ENCODE peak calls at places on chromosomes 11 and 22, in eight cellular contexts. One of them, this sample, is unnamed. For H3K4me1, the result is how much of the 10 kb centered on the place peaks cover.

GRCh38 chr11:12102588-12103410 is 7.6 kb upstream of the MICAL2 start:
- DNase-seq in heart right ventricle: no peak
- DNase-seq in fibroblast of lung: no peak
- DNase-seq in mucosa of descending colon: no peak
- DNase-seq in astrocyte: no peak
- DNase-seq in lower lobe of right lung: no peak
- DNase-seq in body of pancreas: no peak
- DNase-seq in heart left ventricle: no peak
- DNase-seq in this sample: no peak

GRCh38 chr11:130487390-130488186 is 39.1 kb downstream of the ADAMTS15 start:
- DNase-seq in heart right ventricle: no peak
- DNase-seq in fibroblast of lung: no peak
- DNase-seq in mucosa of descending colon: no peak
- DNase-seq in astrocyte: no peak
- DNase-seq in lower lobe of right lung: no peak
- DNase-seq in body of pancreas: no peak
- DNase-seq in heart left ventricle: no peak
- DNase-seq in this sample: no peak

GRCh38 chr11:126465573-126466287 is 110.2 kb downstream of the ST3GAL4 start:
- DNase-seq in heart right ventricle: no peak
- DNase-seq in fibroblast of lung: no peak
- DNase-seq in mucosa of descending colon: peak
- DNase-seq in astrocyte: no peak
- DNase-seq in lower lobe of right lung: no peak
- DNase-seq in body of pancreas: no peak
- DNase-seq in heart left ventricle: no peak
- DNase-seq in this sample: no peak

GRCh38 chr11:34243620-34244493 is 114.0 kb downstream of the ABTB2 start:
- DNase-seq in heart right ventricle: no peak
- DNase-seq in fibroblast of lung: peak
- DNase-seq in mucosa of descending colon: peak
- DNase-seq in astrocyte: peak
- DNase-seq in lower lobe of right lung: no peak
- DNase-seq in body of pancreas: peak
- DNase-seq in heart left ventricle: no peak
- DNase-seq in this sample: peak

GRCh38 chr11:104402812-104403521 is 239.0 kb upstream of the PDGFD start:
- DNase-seq in heart right ventricle: no peak
- DNase-seq in fibroblast of lung: no peak
- DNase-seq in mucosa of descending colon: no peak
- DNase-seq in astrocyte: peak
- DNase-seq in lower lobe of right lung: no peak
- DNase-seq in body of pancreas: no peak
- DNase-seq in heart left ventricle: no peak
- DNase-seq in this sample: no peak

GRCh38 chr11:4025248-4025956 is 69.2 kb upstream of the RRM1 start:
- DNase-seq in heart right ventricle: no peak
- DNase-seq in fibroblast of lung: peak
- DNase-seq in mucosa of descending colon: no peak
- DNase-seq in astrocyte: peak
- DNase-seq in lower lobe of right lung: no peak
- DNase-seq in body of pancreas: no peak
- DNase-seq in heart left ventricle: no peak
- DNase-seq in this sample: peak

GRCh38 chr11:134275534-134276395 is at the start of gene GLB1L3:
- DNase-seq in heart right ventricle: no peak
- DNase-seq in fibroblast of lung: peak
- DNase-seq in mucosa of descending colon: no peak
- DNase-seq in astrocyte: no peak
- DNase-seq in lower lobe of right lung: no peak
- DNase-seq in body of pancreas: peak
- DNase-seq in heart left ventricle: no peak
- DNase-seq in this sample: peak

GRCh38 chr11:71206186-71206585 is 46.2 kb downstream of the SHANK2 start:
- DNase-seq in heart right ventricle: no peak
- DNase-seq in fibroblast of lung: peak
- DNase-seq in mucosa of descending colon: no peak
- DNase-seq in astrocyte: no peak
- DNase-seq in lower lobe of right lung: peak
- DNase-seq in body of pancreas: peak
- DNase-seq in heart left ventricle: no peak
- DNase-seq in this sample: no peak

GRCh38 chr22:25651332-25651731 is 86.9 kb downstream of the GRK3 start:
- DNase-seq in heart right ventricle: no peak
- DNase-seq in fibroblast of lung: no peak
- DNase-seq in mucosa of descending colon: no peak
- DNase-seq in astrocyte: no peak
- DNase-seq in lower lobe of right lung: no peak
- DNase-seq in body of pancreas: no peak
- DNase-seq in heart left ventricle: no peak
- DNase-seq in this sample: no peak

GRCh38 chr22:39176067-39176621 is 23.7 kb upstream of the CBX7 start:
- DNase-seq in heart right ventricle: peak
- DNase-seq in fibroblast of lung: peak
- DNase-seq in mucosa of descending colon: peak
- DNase-seq in astrocyte: peak
- DNase-seq in lower lobe of right lung: peak
- DNase-seq in body of pancreas: peak
- DNase-seq in heart left ventricle: peak
- DNase-seq in this sample: no peak

GRCh38 chr22:47769652-47770051 is 1007.2 kb downstream of the TBC1D22A start:
- DNase-seq in heart right ventricle: no peak
- DNase-seq in fibroblast of lung: no peak
- DNase-seq in mucosa of descending colon: no peak
- DNase-seq in astrocyte: no peak
- DNase-seq in lower lobe of right lung: no peak
- DNase-seq in body of pancreas: no peak
- DNase-seq in heart left ventricle: no peak
- DNase-seq in this sample: no peak

GRCh38 chr22:48545976-48546375 is 1281.7 kb downstream of the BRD1 start:
- DNase-seq in heart right ventricle: no peak
- DNase-seq in fibroblast of lung: no peak
- DNase-seq in mucosa of descending colon: no peak
- DNase-seq in astrocyte: no peak
- DNase-seq in lower lobe of right lung: no peak
- DNase-seq in body of pancreas: no peak
- DNase-seq in heart left ventricle: no peak
- DNase-seq in this sample: no peak

GRCh38 chr11:10349806-10350205 is 44.9 kb downstream of the ADM start:
- DNase-seq in heart right ventricle: no peak
- DNase-seq in fibroblast of lung: no peak
- DNase-seq in mucosa of descending colon: no peak
- DNase-seq in astrocyte: no peak
- DNase-seq in lower lobe of right lung: no peak
- DNase-seq in body of pancreas: no peak
- DNase-seq in heart left ventricle: no peak
- DNase-seq in this sample: no peak

GRCh38 chr22:41301085-41302015 is at the start of gene ZC3H7B:
- DNase-seq in heart right ventricle: peak
- DNase-seq in fibroblast of lung: peak
- DNase-seq in mucosa of descending colon: peak
- DNase-seq in astrocyte: peak
- DNase-seq in lower lobe of right lung: peak
- DNase-seq in body of pancreas: peak
- DNase-seq in heart left ventricle: peak
- DNase-seq in this sample: peak

GRCh38 chr22:30634477-30635233 is 926 bp upstream of the SLC35E4 start:
- DNase-seq in heart right ventricle: peak
- DNase-seq in fibroblast of lung: peak
- DNase-seq in mucosa of descending colon: peak
- DNase-seq in astrocyte: peak
- DNase-seq in lower lobe of right lung: peak
- DNase-seq in body of pancreas: peak
- DNase-seq in heart left ventricle: peak
- DNase-seq in this sample: peak

GRCh38 chr11:20372081-20372480 is 8.6 kb downstream of the HTATIP2 start:
- DNase-seq in heart right ventricle: no peak
- DNase-seq in fibroblast of lung: no peak
- DNase-seq in mucosa of descending colon: no peak
- DNase-seq in astrocyte: no peak
- DNase-seq in lower lobe of right lung: no peak
- DNase-seq in body of pancreas: no peak
- DNase-seq in heart left ventricle: no peak
- DNase-seq in this sample: no peak

GRCh38 chr11:11400635-11401232 is 47.7 kb upstream of the CSNK2A3 start:
- DNase-seq in heart right ventricle: no peak
- DNase-seq in fibroblast of lung: no peak
- DNase-seq in mucosa of descending colon: no peak
- DNase-seq in astrocyte: no peak
- DNase-seq in lower lobe of right lung: no peak
- DNase-seq in body of pancreas: no peak
- DNase-seq in heart left ventricle: no peak
- DNase-seq in this sample: no peak

GRCh38 chr11:47488111-47488510 is 39.2 kb upstream of the RAPSN start:
- DNase-seq in heart right ventricle: no peak
- DNase-seq in fibroblast of lung: no peak
- DNase-seq in mucosa of descending colon: no peak
- DNase-seq in astrocyte: no peak
- DNase-seq in lower lobe of right lung: no peak
- DNase-seq in body of pancreas: no peak
- DNase-seq in heart left ventricle: no peak
- DNase-seq in this sample: no peak

GRCh38 chr11:111737180-111737876 is 28.9 kb downstream of the PPP2R1B start:
- DNase-seq in heart right ventricle: peak
- DNase-seq in fibroblast of lung: no peak
- DNase-seq in mucosa of descending colon: no peak
- DNase-seq in astrocyte: no peak
- DNase-seq in lower lobe of right lung: no peak
- DNase-seq in body of pancreas: no peak
- DNase-seq in heart left ventricle: no peak
- DNase-seq in this sample: no peak

GRCh38 chr11:10601722-10602281 is 33.3 kb upstream of the LYVE1 start:
- DNase-seq in heart right ventricle: peak
- DNase-seq in fibroblast of lung: no peak
- DNase-seq in mucosa of descending colon: no peak
- DNase-seq in astrocyte: no peak
- DNase-seq in lower lobe of right lung: peak
- DNase-seq in body of pancreas: no peak
- DNase-seq in heart left ventricle: peak
- DNase-seq in this sample: no peak

GRCh38 chr11:5369793-5370192 is 13.8 kb upstream of the OR51M1 start:
- DNase-seq in heart right ventricle: no peak
- DNase-seq in fibroblast of lung: peak
- DNase-seq in mucosa of descending colon: no peak
- DNase-seq in astrocyte: no peak
- DNase-seq in lower lobe of right lung: no peak
- DNase-seq in body of pancreas: no peak
- DNase-seq in heart left ventricle: no peak
- DNase-seq in this sample: no peak

DNA sequence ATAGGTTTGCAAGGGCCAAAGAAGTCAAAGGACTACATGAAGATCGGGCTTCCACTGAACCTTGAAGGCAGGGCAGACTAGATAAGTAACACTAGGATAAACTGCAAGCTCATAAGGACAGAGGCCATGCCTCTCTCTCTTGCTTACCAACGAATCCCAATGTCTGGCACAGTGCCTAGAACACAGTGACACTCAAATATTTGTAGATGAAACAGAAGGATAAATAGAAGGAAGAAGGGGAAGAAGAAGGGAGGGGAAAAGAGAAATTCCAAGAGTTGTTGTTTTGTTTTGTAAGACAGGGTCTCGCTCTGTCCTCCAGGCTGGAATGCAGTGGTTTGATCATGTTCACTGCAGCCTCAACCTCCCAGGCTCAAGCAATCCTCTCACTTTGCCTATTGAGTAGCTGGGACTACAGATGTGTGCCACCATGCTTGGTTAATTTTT is 26.9 kb downstream of the SIK3 start:
- DNase-seq in heart right ventricle: no peak
- DNase-seq in fibroblast of lung: peak
- DNase-seq in mucosa of descending colon: no peak
- DNase-seq in astrocyte: no peak
- DNase-seq in lower lobe of right lung: no peak
- DNase-seq in body of pancreas: peak
- DNase-seq in heart left ventricle: peak
- DNase-seq in this sample: no peak
- H3K4me1 ChIP-seq in heart right ventricle: under half
- H3K4me1 ChIP-seq in fibroblast of lung: under half
- H3K4me1 ChIP-seq in mucosa of descending colon: under half
- H3K4me1 ChIP-seq in astrocyte: under half
- H3K4me1 ChIP-seq in lower lobe of right lung: under half
- H3K4me1 ChIP-seq in body of pancreas: under half
- H3K4me1 ChIP-seq in heart left ventricle: under half
- H3K4me1 ChIP-seq in this sample: under half

GRCh38 chr11:64864135-64864472 is 14.3 kb downstream of the EHD1 start:
- DNase-seq in heart right ventricle: no peak
- DNase-seq in fibroblast of lung: no peak
- DNase-seq in mucosa of descending colon: no peak
- DNase-seq in astrocyte: no peak
- DNase-seq in lower lobe of right lung: no peak
- DNase-seq in body of pancreas: no peak
- DNase-seq in heart left ventricle: no peak
- DNase-seq in this sample: no peak
- H3K4me1 ChIP-seq in heart right ventricle: half or more
- H3K4me1 ChIP-seq in fibroblast of lung: half or more
- H3K4me1 ChIP-seq in mucosa of descending colon: under half
- H3K4me1 ChIP-seq in astrocyte: half or more
- H3K4me1 ChIP-seq in lower lobe of right lung: half or more
- H3K4me1 ChIP-seq in body of pancreas: under half
- H3K4me1 ChIP-seq in heart left ventricle: half or more
- H3K4me1 ChIP-seq in this sample: half or more

DNA sequence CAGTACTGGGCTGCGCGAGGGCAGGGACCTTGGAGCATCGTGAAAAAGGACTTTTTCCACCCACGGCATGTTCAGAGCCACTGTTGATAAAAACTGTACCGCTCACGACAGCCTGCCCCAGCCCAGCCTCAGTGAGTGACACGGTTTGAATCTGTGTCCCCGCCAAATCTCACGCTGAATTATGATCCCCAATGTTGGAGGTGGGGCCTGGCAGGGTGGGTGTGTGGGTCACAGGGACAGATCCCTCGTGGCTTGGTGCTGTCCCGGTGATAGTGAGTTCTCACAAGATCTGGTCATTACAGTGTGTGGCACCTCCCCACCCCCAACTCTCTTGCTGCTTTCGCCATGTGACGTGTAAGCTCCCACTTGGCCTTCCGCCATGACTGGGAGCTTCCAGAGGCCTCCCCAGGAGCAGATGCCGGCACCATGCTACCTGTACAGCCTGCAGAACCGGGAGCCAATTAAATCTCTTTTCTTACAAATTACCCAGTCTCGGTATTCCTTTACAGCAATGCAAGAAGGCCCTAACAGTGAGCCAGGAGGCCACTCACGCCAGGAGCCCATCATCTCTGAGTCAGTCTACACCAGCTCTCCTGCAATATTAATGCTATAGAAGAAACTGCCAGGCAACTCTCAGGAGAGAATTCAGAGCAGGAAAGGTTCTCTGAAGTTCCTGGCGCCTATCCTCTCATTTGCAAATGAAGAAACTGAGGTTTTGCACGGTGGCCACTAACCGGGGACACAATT is 1.3 kb downstream of the TOLLIP start:
- DNase-seq in heart right ventricle: peak
- DNase-seq in fibroblast of lung: no peak
- DNase-seq in mucosa of descending colon: no peak
- DNase-seq in astrocyte: no peak
- DNase-seq in lower lobe of right lung: no peak
- DNase-seq in body of pancreas: peak
- DNase-seq in heart left ventricle: no peak
- DNase-seq in this sample: peak
- H3K4me1 ChIP-seq in heart right ventricle: under half
- H3K4me1 ChIP-seq in fibroblast of lung: under half
- H3K4me1 ChIP-seq in mucosa of descending colon: half or more
- H3K4me1 ChIP-seq in astrocyte: under half
- H3K4me1 ChIP-seq in lower lobe of right lung: half or more
- H3K4me1 ChIP-seq in body of pancreas: half or more
- H3K4me1 ChIP-seq in heart left ventricle: under half
- H3K4me1 ChIP-seq in this sample: under half

GRCh38 chr22:42904049-42904448 is 47.0 kb upstream of the ARFGAP3 start:
- DNase-seq in heart right ventricle: no peak
- DNase-seq in fibroblast of lung: no peak
- DNase-seq in mucosa of descending colon: no peak
- DNase-seq in astrocyte: no peak
- DNase-seq in lower lobe of right lung: no peak
- DNase-seq in body of pancreas: no peak
- DNase-seq in heart left ventricle: no peak
- DNase-seq in this sample: no peak
- H3K4me1 ChIP-seq in heart right ventricle: half or more
- H3K4me1 ChIP-seq in fibroblast of lung: under half
- H3K4me1 ChIP-seq in mucosa of descending colon: under half
- H3K4me1 ChIP-seq in astrocyte: under half
- H3K4me1 ChIP-seq in lower lobe of right lung: half or more
- H3K4me1 ChIP-seq in body of pancreas: half or more
- H3K4me1 ChIP-seq in heart left ventricle: under half
- H3K4me1 ChIP-seq in this sample: under half

This sample was measured in mammary epithelial cell.